ENCODE peak calls at places on chromosomes 12 and 14, in eight cellular contexts. H is CD4-positive, alpha-beta memory T cell; X is effector memory CD4-positive, alpha-beta T cell; Y is transverse colon; M is uterus; Q is CD8-positive, alpha-beta memory T cell; L is upper lobe of right lung; R is NT2/D1. P is an unnamed sample.

GRCh38 chr12:54052745-54053624 is 650 bp upstream of the HOXC4 start:
- DNase-seq in H (no peak), X (no peak), Y (no peak), M (no peak), Q (peak; percentile 33), L (peak; percentile 56), R (no peak), P (no peak)

GRCh38 chr14:24211311-24211710 is 2.0 kb downstream of the CHMP4A start:
- DNase-seq in H (no peak), X (no peak), Y (no peak), M (no peak), Q (no peak), L (no peak), R (no peak), P (no peak)

GRCh38 chr12:119176267-119177055 is 2.3 kb upstream of the HSPB8 start:
- DNase-seq in H (no peak), X (no peak), Y (peak; percentile 81), M (peak; percentile 91), Q (no peak), L (peak; percentile 88), R (no peak), P (peak; percentile 98)

GRCh38 chr12:75505706-75506312 is 5.6 kb downstream of the KRR1 start:
- DNase-seq in H (peak; percentile 37), X (no peak), Y (no peak), M (no peak), Q (no peak), L (no peak), R (no peak), P (no peak)

GRCh38 chr14:67432088-67432564 is 20.2 kb upstream of the PLEK2 start:
- DNase-seq in H (no peak), X (no peak), Y (no peak), M (no peak), Q (no peak), L (no peak), R (no peak), P (no peak)

GRCh38 chr14:81211844-81212243 is 8.9 kb downstream of the GTF2A1 start:
- DNase-seq in H (peak; percentile 20), X (no peak), Y (no peak), M (no peak), Q (peak; percentile 9), L (no peak), R (no peak), P (no peak)

GRCh38 chr14:105485720-105486332 is 860 bp upstream of the CRIP1 start:
- DNase-seq in H (peak; percentile 58), X (peak; percentile 56), Y (no peak), M (no peak), Q (peak; percentile 57), L (no peak), R (no peak), P (no peak)

GRCh38 chr12:122423258-122424165 is 1.0 kb upstream of the CLIP1 start:
- DNase-seq in H (no peak), X (no peak), Y (peak; percentile 31), M (no peak), Q (peak; percentile 15), L (no peak), R (peak; percentile 52), P (no peak)

GRCh38 chr12:111248221-111248620 is 120.7 kb downstream of the PHETA1 start:
- DNase-seq in H (no peak), X (no peak), Y (no peak), M (no peak), Q (no peak), L (peak; percentile 74), R (no peak), P (no peak)

GRCh38 chr12:7128681-7129593 is at the start of gene RBP5:
- DNase-seq in H (no peak), X (no peak), Y (no peak), M (peak; percentile 43), Q (no peak), L (no peak), R (no peak), P (no peak)

GRCh38 chr12:7130537-7130790 is 293 bp downstream of the CLSTN3 start:
- DNase-seq in H (no peak), X (no peak), Y (no peak), M (no peak), Q (no peak), L (no peak), R (no peak), P (no peak)

GRCh38 chr12:7129647-7130536 is at the start of gene CLSTN3:
- DNase-seq in H (peak; percentile 82), X (peak; percentile 81), Y (peak; percentile 76), M (peak; percentile 92), Q (peak; percentile 84), L (peak; percentile 90), R (peak; percentile 97), P (peak; percentile 68)

GRCh38 chr12:7125632-7126227 is 3.0 kb downstream of the RBP5 start:
- DNase-seq in H (no peak), X (no peak), Y (no peak), M (no peak), Q (no peak), L (no peak), R (no peak), P (no peak)

DNA sequence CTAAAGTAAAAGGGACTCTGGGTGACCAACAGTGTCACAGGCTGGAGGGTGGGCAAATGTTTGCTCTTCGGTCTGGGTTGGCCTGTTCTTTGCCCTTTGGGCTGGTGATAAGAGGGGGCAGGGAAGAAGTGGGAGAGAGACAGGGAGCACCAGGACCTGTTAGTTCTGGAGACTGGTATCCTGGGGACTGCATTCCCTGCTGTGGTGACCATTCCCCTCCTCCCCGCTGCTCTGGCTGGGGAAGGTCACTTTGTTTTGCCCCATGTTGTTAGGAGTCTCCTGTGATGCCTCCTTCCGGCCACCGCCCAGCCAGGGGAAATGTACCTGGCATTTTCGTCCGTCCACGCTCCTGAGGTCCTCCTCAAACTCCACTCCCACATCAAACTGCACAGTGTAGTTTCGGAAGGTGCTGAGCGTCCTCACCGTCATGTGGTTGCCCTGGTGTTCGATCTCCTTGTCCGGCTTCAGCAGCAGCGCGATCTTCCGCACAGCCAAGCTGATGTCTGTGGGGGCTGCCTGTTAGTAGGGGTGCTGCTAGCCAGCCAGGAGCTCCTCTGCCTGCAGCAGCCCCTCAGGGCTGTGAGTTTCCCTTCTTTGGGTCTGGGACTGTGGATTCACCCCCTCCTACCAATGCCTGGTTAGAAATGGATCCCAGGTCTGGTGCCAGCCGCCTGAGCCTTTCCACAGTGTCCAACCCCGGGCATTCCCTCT is 618 bp downstream of the RBP5 start:
- DNase-seq in H (no peak), X (no peak), Y (no peak), M (no peak), Q (no peak), L (no peak), R (no peak), P (no peak)
- H3K4me1 ChIP-seq in H (peaks cover 24% of the 10 kb centered on the region), X (peaks cover 19% of the 10 kb centered on the region), Y (peaks cover 28% of the 10 kb centered on the region), M (peaks cover 7% of the 10 kb centered on the region), Q (peaks cover 17% of the 10 kb centered on the region), L (peaks cover 20% of the 10 kb centered on the region), R (peaks cover 28% of the 10 kb centered on the region), P (peaks cover 34% of the 10 kb centered on the region)

GRCh38 chr14:72616294-72616693 is 277.6 kb downstream of the DPF3 start:
- DNase-seq in H (no peak), X (no peak), Y (no peak), M (no peak), Q (no peak), L (no peak), R (no peak), P (no peak)
- H3K4me1 ChIP-seq in H (no peaks in the 10 kb centered on the region), X (no peaks in the 10 kb centered on the region), Y (peaks cover 11% of the 10 kb centered on the region), M (peaks cover 10% of the 10 kb centered on the region), Q (no peaks in the 10 kb centered on the region), L (no peaks in the 10 kb centered on the region), R (peaks cover 13% of the 10 kb centered on the region), P (no peaks in the 10 kb centered on the region)

GRCh38 chr12:132772551-132772950 is 10.9 kb upstream of the ANKLE2 start:
- DNase-seq in H (no peak), X (no peak), Y (peak; percentile 56), M (no peak), Q (no peak), L (no peak), R (no peak), P (no peak)
- H3K4me1 ChIP-seq in H (peaks cover 16% of the 10 kb centered on the region), X (peaks cover 15% of the 10 kb centered on the region), Y (peaks cover 19% of the 10 kb centered on the region), M (no peaks in the 10 kb centered on the region), Q (peaks cover 54% of the 10 kb centered on the region), L (peaks cover 8% of the 10 kb centered on the region), R (peaks cover 2% of the 10 kb centered on the region), P (peaks cover 19% of the 10 kb centered on the region)

GRCh38 chr12:88185988-88186387 is 43.9 kb downstream of the TMTC3 start:
- DNase-seq in H (no peak), X (no peak), Y (no peak), M (no peak), Q (no peak), L (no peak), R (no peak), P (no peak)
- H3K4me1 ChIP-seq in H (no peaks in the 10 kb centered on the region), X (no peaks in the 10 kb centered on the region), Y (peaks cover 5% of the 10 kb centered on the region), M (no peaks in the 10 kb centered on the region), Q (no peaks in the 10 kb centered on the region), L (no peaks in the 10 kb centered on the region), R (no peaks in the 10 kb centered on the region), P (no peaks in the 10 kb centered on the region)

P was measured in right atrium auricular region.